ENCODE peak calls at places on chromosomes 2 and 18, in nine cellular contexts. U is AG09319, D is hepatocyte, S is left ventricle myocardium inferior, Z is AG04450, H is heart left ventricle, I is glutamatergic neuron, B is A549, V is IMR-90. T is an unnamed sample.

GRCh38 chr2:194166818-194167217 is 1490.2 kb upstream of the SLC39A10 start:
- DNase-seq in U (no peak), D (peak; percentile 52), S (no peak), Z (no peak), H (no peak), I (peak; percentile 16), B (peak; percentile 38), V (no peak), T (peak; percentile 21)

GRCh38 chr18:58276640-58277456 is 232.8 kb downstream of the NEDD4L start:
- DNase-seq in U (no peak), D (no peak), S (no peak), Z (no peak), H (no peak), I (no peak), B (no peak), V (no peak), T (no peak)

GRCh38 chr2:29481313-29481712 is 366.1 kb downstream of the CLIP4 start:
- DNase-seq in U (no peak), D (no peak), S (no peak), Z (no peak), H (no peak), I (no peak), B (no peak), V (no peak), T (no peak)

GRCh38 chr2:136645458-136645857 is 119.9 kb upstream of the THSD7B start:
- DNase-seq in U (no peak), D (no peak), S (no peak), Z (no peak), H (no peak), I (no peak), B (no peak), V (no peak), T (no peak)

GRCh38 chr18:32373995-32374394 is 96.7 kb downstream of the GAREM1 start:
- DNase-seq in U (no peak), D (peak; percentile 70), S (no peak), Z (no peak), H (no peak), I (no peak), B (no peak), V (peak; percentile 52), T (no peak)

GRCh38 chr2:1940660-1941059 is 196.3 kb upstream of the PXDN start:
- DNase-seq in U (no peak), D (no peak), S (peak; percentile 75), Z (no peak), H (peak; percentile 68), I (no peak), B (no peak), V (no peak), T (no peak)

GRCh38 chr2:63888490-63889402 is 47.0 kb downstream of the UGP2 start:
- DNase-seq in U (no peak), D (peak; percentile 61), S (no peak), Z (no peak), H (no peak), I (peak; percentile 50), B (peak; percentile 65), V (peak; percentile 48), T (peak; percentile 52)

GRCh38 chr18:55868909-55869308 is 280.9 kb upstream of the TCF4 start:
- DNase-seq in U (no peak), D (no peak), S (no peak), Z (no peak), H (no peak), I (no peak), B (no peak), V (peak; percentile 76), T (no peak)

GRCh38 chr2:230575640-230576324 is 136.9 kb upstream of the CAB39 start:
- DNase-seq in U (no peak), D (no peak), S (no peak), Z (no peak), H (no peak), I (no peak), B (no peak), V (no peak), T (no peak)

GRCh38 chr2:18991177-18992168 is 366.9 kb downstream of the OSR1 start:
- DNase-seq in U (peak; percentile 61), D (peak; percentile 8), S (peak; percentile 31), Z (peak; percentile 63), H (peak; percentile 44), I (no peak), B (peak; percentile 86), V (peak; percentile 78), T (no peak)

GRCh38 chr18:27750014-27750413 is 426.9 kb downstream of the CDH2 start:
- DNase-seq in U (no peak), D (peak; percentile 76), S (no peak), Z (no peak), H (peak; percentile 31), I (peak; percentile 63), B (peak; percentile 26), V (peak; percentile 28), T (peak; percentile 69)

GRCh38 chr2:179671314-179671713 is 190.1 kb downstream of the ZNF385B start:
- DNase-seq in U (no peak), D (no peak), S (no peak), Z (no peak), H (no peak), I (no peak), B (no peak), V (no peak), T (no peak)

GRCh38 chr2:88808083-88808482 is 116.6 kb downstream of the RPIA start:
- DNase-seq in U (no peak), D (no peak), S (no peak), Z (no peak), H (no peak), I (no peak), B (no peak), V (no peak), T (no peak)

GRCh38 chr2:168530980-168531379 is 74.9 kb downstream of the CERS6 start:
- DNase-seq in U (no peak), D (no peak), S (no peak), Z (no peak), H (no peak), I (no peak), B (no peak), V (peak; percentile 50), T (no peak)

GRCh38 chr18:5197032-5197434 is at the start of gene AKAIN1:
- DNase-seq in U (no peak), D (peak; percentile 90), S (peak; percentile 34), Z (no peak), H (peak; percentile 37), I (peak; percentile 69), B (no peak), V (peak; percentile 18), T (peak; percentile 76)

GRCh38 chr2:86512034-86512433 is 51.2 kb downstream of the CHMP3 start:
- DNase-seq in U (no peak), D (no peak), S (no peak), Z (no peak), H (no peak), I (no peak), B (no peak), V (no peak), T (no peak)

GRCh38 chr2:86518498-86518897 is 44.7 kb downstream of the CHMP3 start:
- DNase-seq in U (no peak), D (peak; percentile 8), S (no peak), Z (no peak), H (no peak), I (no peak), B (peak; percentile 32), V (no peak), T (no peak)

GRCh38 chr2:86510436-86510933 is 52.8 kb downstream of the CHMP3 start:
- DNase-seq in U (no peak), D (no peak), S (no peak), Z (no peak), H (no peak), I (no peak), B (no peak), V (no peak), T (no peak)

GRCh38 chr2:86512922-86513321 is 50.3 kb downstream of the CHMP3 start:
- DNase-seq in U (no peak), D (no peak), S (no peak), Z (no peak), H (no peak), I (no peak), B (no peak), V (no peak), T (no peak)

DNA sequence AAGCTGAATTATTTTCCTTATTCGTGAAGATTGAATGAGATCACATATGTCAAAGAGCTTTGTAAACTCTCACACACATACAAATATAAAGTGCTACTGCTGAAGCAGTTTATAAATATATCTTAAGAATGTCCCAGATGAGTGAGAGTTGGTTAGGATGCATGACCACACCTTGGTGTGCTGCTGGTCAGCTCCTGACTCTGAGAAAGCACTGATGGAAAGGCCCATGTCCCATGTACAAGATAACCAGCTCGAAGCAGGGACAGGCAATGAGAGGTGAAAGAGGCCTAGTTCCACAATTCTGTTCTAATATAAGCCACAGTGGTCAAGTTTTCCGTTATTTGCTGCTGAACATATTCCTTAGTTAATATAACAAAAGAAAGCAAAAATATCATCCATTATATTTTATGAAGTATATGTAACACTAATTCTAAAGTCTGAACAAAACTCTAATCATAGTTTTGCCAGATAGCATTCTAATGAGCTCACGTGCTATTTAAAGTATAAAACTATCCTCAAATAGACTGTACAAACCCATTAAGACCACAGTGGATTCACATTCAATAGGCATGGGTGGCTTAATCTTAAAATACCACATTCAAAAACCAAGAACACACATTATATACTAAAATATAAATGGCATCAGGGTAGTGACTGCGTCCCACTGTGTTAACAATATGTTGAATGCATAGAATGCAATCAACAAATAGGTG is 49.1 kb downstream of the CHMP3 start:
- DNase-seq in U (no peak), D (no peak), S (no peak), Z (no peak), H (no peak), I (no peak), B (no peak), V (no peak), T (no peak)
- TF ChIP-seq CTCF in U (no peak), D (no peak), S (no peak), Z (no peak), H (no peak), I (no peak), B (no peak), V (no peak), T (no peak)

GRCh38 chr2:121099329-121100318 is 185.4 kb downstream of the TFCP2L1 start:
- DNase-seq in U (no peak), D (no peak), S (peak; percentile 41), Z (no peak), H (peak; percentile 67), I (no peak), B (peak; percentile 35), V (no peak), T (peak; percentile 41)
- TF ChIP-seq CTCF in U (peak; percentile 26), D (peak; percentile 28), S (peak; percentile 31), Z (peak; percentile 34), H (no peak), I (no peak), B (peak; percentile 49), V (peak; percentile 30), T (no peak)

GRCh38 chr2:139214806-139215205 is 434.6 kb upstream of the NXPH2 start:
- DNase-seq in U (no peak), D (no peak), S (no peak), Z (no peak), H (no peak), I (no peak), B (no peak), V (no peak), T (no peak)
- TF ChIP-seq CTCF in U (no peak), D (no peak), S (no peak), Z (no peak), H (no peak), I (no peak), B (no peak), V (no peak), T (no peak)

DNA sequence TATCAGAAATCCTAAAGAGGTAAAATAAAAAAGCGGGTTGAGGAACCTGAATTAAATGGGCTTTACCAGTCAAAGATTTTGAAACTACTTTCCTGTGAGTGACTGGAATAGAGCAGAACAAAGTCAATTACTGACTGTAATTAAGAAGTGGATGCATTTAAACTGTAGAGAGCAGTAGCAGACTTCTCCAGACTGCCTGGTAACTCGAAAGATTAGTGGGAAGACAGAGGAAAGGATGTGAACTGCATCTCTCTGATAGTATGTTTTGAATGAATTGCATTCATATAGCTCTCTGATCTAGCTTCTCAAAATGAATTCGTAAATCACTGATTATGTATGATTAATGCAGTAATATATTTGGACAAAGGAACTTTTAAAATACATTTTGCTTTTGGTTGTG is 303.9 kb downstream of the ARHGAP15 start:
- DNase-seq in U (no peak), D (no peak), S (no peak), Z (no peak), H (no peak), I (no peak), B (no peak), V (peak; percentile 18), T (no peak)
- TF ChIP-seq CTCF in U (no peak), D (peak; percentile 46), S (peak; percentile 45), Z (no peak), H (peak; percentile 34), I (no peak), B (no peak), V (peak; percentile 29), T (no peak)